ENCODE peak calls at places on chromosomes 1 and 21, in seven cellular contexts. One of them, this sample, is unnamed.

GRCh38 chr1:156733989-156734584 is 5.5 kb upstream of the ISG20L2 start:
- DNase-seq in HepG2: no peak
- DNase-seq in left ventricle myocardium inferior: no peak
- DNase-seq in psoas muscle: no peak
- DNase-seq in GM23338: no peak
- DNase-seq in aorta: no peak
- DNase-seq in K562: no peak
- DNase-seq in this sample: no peak

GRCh38 chr1:96409689-96410088 is 311.9 kb upstream of the PTBP2 start:
- DNase-seq in left ventricle myocardium inferior: no peak
- DNase-seq in K562: no peak
- DNase-seq in GM23338: no peak
- DNase-seq in aorta: no peak
- DNase-seq in psoas muscle: no peak
- DNase-seq in HepG2: no peak
- DNase-seq in this sample: no peak

GRCh38 chr1:235448616-235449015 is 55.6 kb downstream of the B3GALNT2 start:
- DNase-seq in HepG2: no peak
- DNase-seq in left ventricle myocardium inferior: no peak
- DNase-seq in psoas muscle: no peak
- DNase-seq in K562: no peak
- DNase-seq in GM23338: no peak
- DNase-seq in aorta: no peak
- DNase-seq in this sample: no peak

GRCh38 chr1:20342294-20343148 is 51.8 kb downstream of the VWA5B1 start:
- DNase-seq in psoas muscle: no peak
- DNase-seq in K562: no peak
- DNase-seq in left ventricle myocardium inferior: no peak
- DNase-seq in GM23338: no peak
- DNase-seq in HepG2: no peak
- DNase-seq in aorta: peak; percentile 54
- DNase-seq in this sample: no peak

GRCh38 chr1:178098262-178098661 is 4.4 kb downstream of the RASAL2 start:
- DNase-seq in left ventricle myocardium inferior: no peak
- DNase-seq in aorta: no peak
- DNase-seq in K562: no peak
- DNase-seq in HepG2: no peak
- DNase-seq in GM23338: no peak
- DNase-seq in psoas muscle: no peak
- DNase-seq in this sample: no peak

GRCh38 chr21:44304846-44305245 is 5.0 kb downstream of the PFKL start:
- DNase-seq in psoas muscle: no peak
- DNase-seq in left ventricle myocardium inferior: no peak
- DNase-seq in GM23338: peak; percentile 62
- DNase-seq in K562: peak; percentile 75
- DNase-seq in HepG2: peak; percentile 38
- DNase-seq in aorta: peak; percentile 82
- DNase-seq in this sample: peak; percentile 60

GRCh38 chr21:28228624-28228995 is 764.1 kb downstream of the LTN1 start:
- DNase-seq in aorta: no peak
- DNase-seq in GM23338: no peak
- DNase-seq in HepG2: no peak
- DNase-seq in psoas muscle: no peak
- DNase-seq in K562: no peak
- DNase-seq in left ventricle myocardium inferior: no peak
- DNase-seq in this sample: no peak

GRCh38 chr1:161038523-161039153 is at the start of gene TSTD1:
- DNase-seq in aorta: peak; percentile 86
- DNase-seq in left ventricle myocardium inferior: peak; percentile 52
- DNase-seq in GM23338: peak; percentile 90
- DNase-seq in psoas muscle: peak; percentile 61
- DNase-seq in HepG2: no peak
- DNase-seq in K562: no peak
- DNase-seq in this sample: peak; percentile 89

GRCh38 chr1:1223321-1223720 is 8.5 kb downstream of the SDF4 start:
- DNase-seq in aorta: no peak
- DNase-seq in HepG2: no peak
- DNase-seq in psoas muscle: no peak
- DNase-seq in GM23338: no peak
- DNase-seq in K562: no peak
- DNase-seq in left ventricle myocardium inferior: no peak
- DNase-seq in this sample: no peak

GRCh38 chr1:7403265-7404045 is 367.6 kb upstream of the VAMP3 start:
- DNase-seq in GM23338: no peak
- DNase-seq in K562: no peak
- DNase-seq in aorta: peak; percentile 37
- DNase-seq in psoas muscle: no peak
- DNase-seq in HepG2: no peak
- DNase-seq in left ventricle myocardium inferior: no peak
- DNase-seq in this sample: no peak

GRCh38 chr21:41766883-41767605 is at the start of gene RIPK4:
- DNase-seq in K562: no peak
- DNase-seq in left ventricle myocardium inferior: no peak
- DNase-seq in HepG2: peak; percentile 76
- DNase-seq in psoas muscle: no peak
- DNase-seq in GM23338: peak; percentile 91
- DNase-seq in aorta: peak; percentile 85
- DNase-seq in this sample: peak; percentile 90

GRCh38 chr1:46522184-46522968 is 29.1 kb downstream of the KNCN start:
- DNase-seq in psoas muscle: peak; percentile 63
- DNase-seq in aorta: peak; percentile 82
- DNase-seq in left ventricle myocardium inferior: no peak
- DNase-seq in GM23338: no peak
- DNase-seq in HepG2: no peak
- DNase-seq in K562: peak; percentile 95
- DNase-seq in this sample: peak; percentile 37

GRCh38 chr1:16203550-16203949 is 8.9 kb downstream of the ARHGEF19 start:
- DNase-seq in GM23338: no peak
- DNase-seq in aorta: no peak
- DNase-seq in left ventricle myocardium inferior: no peak
- DNase-seq in psoas muscle: no peak
- DNase-seq in HepG2: no peak
- DNase-seq in K562: no peak
- DNase-seq in this sample: no peak

GRCh38 chr1:22259581-22260282 is 116.8 kb upstream of the WNT4 start:
- DNase-seq in HepG2: no peak
- DNase-seq in GM23338: no peak
- DNase-seq in left ventricle myocardium inferior: no peak
- DNase-seq in K562: no peak
- DNase-seq in aorta: no peak
- DNase-seq in psoas muscle: no peak
- DNase-seq in this sample: peak; percentile 60

GRCh38 chr1:1629430-1630190 is 2.4 kb upstream of the MMP23B start:
- DNase-seq in psoas muscle: peak; percentile 25
- DNase-seq in GM23338: peak; percentile 72
- DNase-seq in HepG2: no peak
- DNase-seq in left ventricle myocardium inferior: no peak
- DNase-seq in K562: no peak
- DNase-seq in aorta: peak; percentile 76
- DNase-seq in this sample: peak; percentile 40

GRCh38 chr1:226223786-226224244 is 351 bp downstream of the MIXL1 start:
- DNase-seq in HepG2: no peak
- DNase-seq in psoas muscle: no peak
- DNase-seq in aorta: no peak
- DNase-seq in left ventricle myocardium inferior: no peak
- DNase-seq in K562: no peak
- DNase-seq in GM23338: peak; percentile 77
- DNase-seq in this sample: peak; percentile 55

GRCh38 chr1:234958066-234958701 is 170.5 kb downstream of the TOMM20 start:
- DNase-seq in aorta: no peak
- DNase-seq in psoas muscle: no peak
- DNase-seq in left ventricle myocardium inferior: no peak
- DNase-seq in K562: no peak
- DNase-seq in HepG2: peak; percentile 78
- DNase-seq in GM23338: peak; percentile 34
- DNase-seq in this sample: no peak

GRCh38 chr1:10734900-10735602 is 61.4 kb downstream of the CASZ1 start:
- DNase-seq in K562: no peak
- DNase-seq in left ventricle myocardium inferior: peak; percentile 59
- DNase-seq in aorta: no peak
- DNase-seq in GM23338: peak; percentile 60
- DNase-seq in psoas muscle: no peak
- DNase-seq in HepG2: no peak
- DNase-seq in this sample: peak; percentile 21

GRCh38 chr1:178864326-178864725 is 6.6 kb downstream of the ANGPTL1 start:
- DNase-seq in psoas muscle: no peak
- DNase-seq in aorta: no peak
- DNase-seq in K562: no peak
- DNase-seq in GM23338: no peak
- DNase-seq in left ventricle myocardium inferior: no peak
- DNase-seq in HepG2: no peak
- DNase-seq in this sample: peak; percentile 55

GRCh38 chr1:206955476-206956312 is 9.4 kb upstream of the PIGR start:
- DNase-seq in HepG2: peak; percentile 16
- DNase-seq in left ventricle myocardium inferior: no peak
- DNase-seq in aorta: no peak
- DNase-seq in psoas muscle: no peak
- DNase-seq in K562: peak; percentile 62
- DNase-seq in GM23338: no peak
- DNase-seq in this sample: peak; percentile 97

GRCh38 chr1:35726814-35727433 is 8.2 kb upstream of the C1orf216 start:
- DNase-seq in psoas muscle: peak; percentile 34
- DNase-seq in left ventricle myocardium inferior: peak; percentile 40
- DNase-seq in K562: peak; percentile 70
- DNase-seq in HepG2: peak; percentile 53
- DNase-seq in GM23338: peak; percentile 87
- DNase-seq in aorta: no peak
- DNase-seq in this sample: peak; percentile 58

GRCh38 chr1:114034561-114035303 is 55.5 kb downstream of the OLFML3 start:
- DNase-seq in HepG2: no peak
- DNase-seq in GM23338: peak; percentile 18
- DNase-seq in left ventricle myocardium inferior: no peak
- DNase-seq in psoas muscle: no peak
- DNase-seq in K562: no peak
- DNase-seq in aorta: no peak
- DNase-seq in this sample: no peak

GRCh38 chr1:114033219-114033706 is 54.0 kb downstream of the OLFML3 start:
- DNase-seq in aorta: no peak
- DNase-seq in HepG2: peak; percentile 24
- DNase-seq in psoas muscle: no peak
- DNase-seq in GM23338: peak; percentile 92
- DNase-seq in left ventricle myocardium inferior: no peak
- DNase-seq in K562: peak; percentile 52
- DNase-seq in this sample: no peak

GRCh38 chr1:114032271-114033218 is 53.3 kb downstream of the OLFML3 start:
- DNase-seq in K562: no peak
- DNase-seq in left ventricle myocardium inferior: no peak
- DNase-seq in HepG2: no peak
- DNase-seq in GM23338: peak; percentile 35
- DNase-seq in psoas muscle: no peak
- DNase-seq in aorta: no peak
- DNase-seq in this sample: no peak

GRCh38 chr1:114035304-114035700 is 56.0 kb downstream of the OLFML3 start:
- DNase-seq in HepG2: no peak
- DNase-seq in aorta: no peak
- DNase-seq in K562: no peak
- DNase-seq in left ventricle myocardium inferior: no peak
- DNase-seq in GM23338: peak; percentile 10
- DNase-seq in psoas muscle: no peak
- DNase-seq in this sample: no peak

DNA sequence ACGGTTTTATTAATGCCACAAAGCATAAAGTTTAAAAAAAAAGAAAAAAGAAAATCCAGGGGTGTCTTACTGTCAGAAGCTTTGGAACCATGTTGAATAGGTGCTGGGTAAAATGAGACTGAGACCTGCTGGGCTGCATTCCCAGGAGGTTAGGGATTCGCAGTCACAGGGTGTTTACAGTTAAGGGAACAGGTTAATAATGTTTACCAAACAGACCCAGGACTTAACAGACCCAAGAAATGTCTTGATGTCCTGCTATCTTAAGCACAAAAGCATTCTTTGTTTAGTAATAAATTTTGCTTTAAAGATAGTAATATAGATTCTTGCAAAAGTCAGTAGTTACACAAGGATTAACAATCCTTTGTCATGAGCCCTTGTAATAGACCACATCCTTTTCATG is 54.7 kb downstream of the OLFML3 start:
- DNase-seq in HepG2: no peak
- DNase-seq in GM23338: peak; percentile 31
- DNase-seq in left ventricle myocardium inferior: no peak
- DNase-seq in K562: no peak
- DNase-seq in psoas muscle: no peak
- DNase-seq in aorta: no peak
- DNase-seq in this sample: no peak
- H3K4me1 ChIP-seq in HepG2: no peaks in the 10 kb centered on the region
- H3K4me1 ChIP-seq in GM23338: peaks cover 47% of the 10 kb centered on the region
- H3K4me1 ChIP-seq in left ventricle myocardium inferior: no peaks in the 10 kb centered on the region
- H3K4me1 ChIP-seq in K562: no peaks in the 10 kb centered on the region
- H3K4me1 ChIP-seq in psoas muscle: peaks cover 16% of the 10 kb centered on the region
- H3K4me1 ChIP-seq in aorta: no peaks in the 10 kb centered on the region
- H3K4me1 ChIP-seq in this sample: no peaks in the 10 kb centered on the region

GRCh38 chr1:198156111-198156744 is 570 bp upstream of the NEK7 start:
- DNase-seq in K562: peak; percentile 73
- DNase-seq in GM23338: peak; percentile 84
- DNase-seq in HepG2: peak; percentile 60
- DNase-seq in aorta: peak; percentile 80
- DNase-seq in psoas muscle: peak; percentile 30
- DNase-seq in left ventricle myocardium inferior: peak; percentile 27
- DNase-seq in this sample: peak; percentile 83
- H3K4me3 ChIP-seq in K562: peak overlapping the region; percentile 82
- H3K4me3 ChIP-seq in GM23338: peak overlapping the region; percentile 84
- H3K4me3 ChIP-seq in HepG2: peak overlapping the region; percentile 85
- H3K4me3 ChIP-seq in aorta: peak overlapping the region; percentile 97
- H3K4me3 ChIP-seq in psoas muscle: peak overlapping the region; percentile 83
- H3K4me3 ChIP-seq in left ventricle myocardium inferior: peak overlapping the region; percentile 90
- H3K4me3 ChIP-seq in this sample: peak overlapping the region; percentile 99

GRCh38 chr1:18481921-18482701 is 1.4 kb downstream of the KLHDC7A start:
- DNase-seq in left ventricle myocardium inferior: no peak
- DNase-seq in aorta: no peak
- DNase-seq in K562: no peak
- DNase-seq in psoas muscle: no peak
- DNase-seq in GM23338: no peak
- DNase-seq in HepG2: no peak
- DNase-seq in this sample: no peak
- H3K27ac ChIP-seq in left ventricle myocardium inferior: no peak overlapping the region
- H3K27ac ChIP-seq in aorta: no peak overlapping the region
- H3K27ac ChIP-seq in K562: no peak overlapping the region
- H3K27ac ChIP-seq in psoas muscle: no peak overlapping the region
- H3K27ac ChIP-seq in GM23338: no peak overlapping the region
- H3K27ac ChIP-seq in HepG2: no peak overlapping the region
- H3K27ac ChIP-seq in this sample: no peak overlapping the region

DNA sequence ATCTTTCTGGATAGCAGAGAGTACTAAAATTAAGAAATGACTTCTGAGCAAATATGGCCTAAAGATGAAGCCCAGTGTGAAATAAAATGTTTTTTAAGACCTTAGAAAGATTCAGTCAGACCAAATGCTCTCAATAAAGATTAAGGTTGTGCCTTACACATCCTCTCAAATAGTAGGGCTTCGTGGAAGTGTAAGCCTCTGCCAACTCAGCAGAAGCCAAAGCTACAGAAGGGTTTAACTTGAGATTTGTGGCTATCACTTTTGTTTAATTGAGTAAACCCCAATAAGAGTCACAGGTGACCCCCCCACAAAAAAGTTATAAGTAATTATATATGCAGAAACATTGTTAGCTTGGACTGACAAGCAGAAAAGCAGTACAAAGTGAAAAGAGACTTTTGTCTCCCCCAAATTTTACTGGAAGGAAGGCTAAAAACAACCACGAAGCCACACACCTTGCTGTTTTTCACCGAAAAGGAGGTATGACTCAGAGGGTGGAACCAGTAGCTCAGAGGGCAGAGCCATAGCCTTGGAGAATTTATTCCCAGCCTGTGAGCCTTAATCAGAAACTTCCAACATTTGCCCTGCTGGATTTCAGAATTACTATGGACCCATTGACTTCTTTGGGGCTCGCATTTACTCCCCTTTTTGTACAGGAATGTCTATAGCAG is 31.9 kb downstream of the RPS6KC1 start:
- DNase-seq in left ventricle myocardium inferior: no peak
- DNase-seq in K562: peak; percentile 25
- DNase-seq in aorta: no peak
- DNase-seq in psoas muscle: no peak
- DNase-seq in GM23338: no peak
- DNase-seq in HepG2: no peak
- DNase-seq in this sample: no peak
- H3K4me1 ChIP-seq in left ventricle myocardium inferior: no peaks in the 10 kb centered on the region
- H3K4me1 ChIP-seq in K562: no peaks in the 10 kb centered on the region
- H3K4me1 ChIP-seq in aorta: no peaks in the 10 kb centered on the region
- H3K4me1 ChIP-seq in psoas muscle: no peaks in the 10 kb centered on the region
- H3K4me1 ChIP-seq in GM23338: no peaks in the 10 kb centered on the region
- H3K4me1 ChIP-seq in HepG2: no peaks in the 10 kb centered on the region
- H3K4me1 ChIP-seq in this sample: peaks cover 3% of the 10 kb centered on the region

This sample was measured in small intestine.